ENCODE peak calls at places on chromosomes 5 and 9, in five cellular contexts. F is brain microvascular endothelial cell, T is B cell, P is progenitor cell of endocrine pancreas, X is spleen. Q is an unnamed sample.

GRCh38 chr5:76688836-76689235 is 27.1 kb upstream of the F2R start:
- DNase-seq in T (no peak), P (no peak), X (no peak), F (no peak), Q (no peak)

GRCh38 chr5:52497133-52497693 is 290.5 kb upstream of the ITGA1 start:
- DNase-seq in T (no peak), P (no peak), F (no peak), X (no peak), Q (no peak)

GRCh38 chr5:38716516-38716915 is 129.3 kb upstream of the OSMR start:
- DNase-seq in P (no peak), X (no peak), T (no peak), F (no peak), Q (no peak)

GRCh38 chr9:121353246-121353975 is 16.6 kb downstream of the STOM start:
- DNase-seq in X (no peak), F (no peak), P (no peak), T (peak; percentile 17), Q (no peak)

GRCh38 chr5:54324651-54325271 is 14.4 kb upstream of the ARL15 start:
- DNase-seq in F (no peak), T (no peak), X (no peak), P (no peak), Q (no peak)

GRCh38 chr9:6897831-6898230 is 140.1 kb downstream of the KDM4C start:
- DNase-seq in T (no peak), X (no peak), P (no peak), F (no peak), Q (no peak)

GRCh38 chr5:1665231-1665630 is 134.4 kb downstream of the MRPL36 start:
- DNase-seq in P (no peak), X (no peak), F (no peak), T (no peak), Q (no peak)

GRCh38 chr5:145943674-145944121 is 7.3 kb downstream of the SH3RF2 start:
- DNase-seq in P (no peak), F (no peak), T (no peak), X (no peak), Q (no peak)

GRCh38 chr9:37466037-37466709 is 923 bp upstream of the ZBTB5 start:
- DNase-seq in T (peak; percentile 48), P (peak; percentile 56), X (peak; percentile 92), F (peak; percentile 83), Q (no peak)

Q was measured in GM06990.